ENCODE peak calls at places on chromosomes 3 and 15, in nine cellular contexts. One of them, this sample, is unnamed.

GRCh38 chr3:180870008-180870733 is 42.3 kb upstream of the FXR1 start:
- DNase-seq in progenitor cell of endocrine pancreas: no peak
- DNase-seq in B cell: no peak
- DNase-seq in cardiac muscle cell: peak; percentile 47
- DNase-seq in transverse colon: peak; percentile 9
- DNase-seq in PC-3: no peak
- DNase-seq in IMR-90: no peak
- DNase-seq in neural crest cell: no peak
- DNase-seq in Calu3: peak; percentile 15
- DNase-seq in this sample: no peak

GRCh38 chr3:177610677-177611654 is 413.7 kb upstream of the TBL1XR1 start:
- DNase-seq in neural crest cell: no peak
- DNase-seq in B cell: no peak
- DNase-seq in transverse colon: peak; percentile 66
- DNase-seq in cardiac muscle cell: no peak
- DNase-seq in progenitor cell of endocrine pancreas: no peak
- DNase-seq in IMR-90: peak; percentile 40
- DNase-seq in Calu3: peak; percentile 88
- DNase-seq in PC-3: peak; percentile 58
- DNase-seq in this sample: no peak

GRCh38 chr15:37375529-37375928 is 275.2 kb upstream of the MEIS2 start:
- DNase-seq in neural crest cell: no peak
- DNase-seq in IMR-90: no peak
- DNase-seq in PC-3: no peak
- DNase-seq in progenitor cell of endocrine pancreas: no peak
- DNase-seq in cardiac muscle cell: no peak
- DNase-seq in transverse colon: no peak
- DNase-seq in Calu3: no peak
- DNase-seq in B cell: no peak
- DNase-seq in this sample: no peak

GRCh38 chr3:129684270-129684669 is 77.8 kb upstream of the PLXND1 start:
- DNase-seq in PC-3: no peak
- DNase-seq in neural crest cell: no peak
- DNase-seq in B cell: no peak
- DNase-seq in cardiac muscle cell: no peak
- DNase-seq in IMR-90: no peak
- DNase-seq in transverse colon: no peak
- DNase-seq in Calu3: no peak
- DNase-seq in progenitor cell of endocrine pancreas: no peak
- DNase-seq in this sample: no peak

GRCh38 chr15:60704717-60705116 is 225.8 kb upstream of the ICE2 start:
- DNase-seq in PC-3: no peak
- DNase-seq in transverse colon: no peak
- DNase-seq in progenitor cell of endocrine pancreas: no peak
- DNase-seq in IMR-90: no peak
- DNase-seq in cardiac muscle cell: no peak
- DNase-seq in neural crest cell: no peak
- DNase-seq in B cell: no peak
- DNase-seq in Calu3: no peak
- DNase-seq in this sample: no peak

GRCh38 chr3:180048840-180049239 is 12.1 kb upstream of the PEX5L start:
- DNase-seq in Calu3: peak; percentile 66
- DNase-seq in IMR-90: peak; percentile 20
- DNase-seq in PC-3: peak; percentile 47
- DNase-seq in transverse colon: no peak
- DNase-seq in neural crest cell: no peak
- DNase-seq in B cell: no peak
- DNase-seq in cardiac muscle cell: no peak
- DNase-seq in progenitor cell of endocrine pancreas: no peak
- DNase-seq in this sample: no peak

GRCh38 chr3:172918165-172918564 is 167.6 kb downstream of the ECT2 start:
- DNase-seq in cardiac muscle cell: peak; percentile 73
- DNase-seq in transverse colon: no peak
- DNase-seq in neural crest cell: no peak
- DNase-seq in progenitor cell of endocrine pancreas: no peak
- DNase-seq in PC-3: peak; percentile 10
- DNase-seq in B cell: no peak
- DNase-seq in IMR-90: peak; percentile 25
- DNase-seq in Calu3: peak; percentile 56
- DNase-seq in this sample: no peak

GRCh38 chr3:34008836-34009479 is 210.5 kb downstream of the PDCD6IP start:
- DNase-seq in PC-3: peak; percentile 85
- DNase-seq in B cell: no peak
- DNase-seq in cardiac muscle cell: no peak
- DNase-seq in Calu3: no peak
- DNase-seq in neural crest cell: no peak
- DNase-seq in transverse colon: no peak
- DNase-seq in IMR-90: no peak
- DNase-seq in progenitor cell of endocrine pancreas: no peak
- DNase-seq in this sample: no peak

GRCh38 chr15:94460624-94461023 is 229.3 kb downstream of the MCTP2 start:
- DNase-seq in cardiac muscle cell: no peak
- DNase-seq in IMR-90: no peak
- DNase-seq in PC-3: no peak
- DNase-seq in transverse colon: no peak
- DNase-seq in B cell: no peak
- DNase-seq in Calu3: no peak
- DNase-seq in neural crest cell: no peak
- DNase-seq in progenitor cell of endocrine pancreas: no peak
- DNase-seq in this sample: no peak

GRCh38 chr15:36753173-36753572 is 173.7 kb downstream of the CDIN1 start:
- DNase-seq in cardiac muscle cell: no peak
- DNase-seq in transverse colon: no peak
- DNase-seq in IMR-90: no peak
- DNase-seq in Calu3: no peak
- DNase-seq in B cell: no peak
- DNase-seq in progenitor cell of endocrine pancreas: no peak
- DNase-seq in neural crest cell: no peak
- DNase-seq in PC-3: no peak
- DNase-seq in this sample: no peak

GRCh38 chr15:40957581-40958051 is 4.3 kb downstream of the CHAC1 start:
- DNase-seq in IMR-90: no peak
- DNase-seq in cardiac muscle cell: no peak
- DNase-seq in neural crest cell: no peak
- DNase-seq in progenitor cell of endocrine pancreas: no peak
- DNase-seq in PC-3: no peak
- DNase-seq in Calu3: no peak
- DNase-seq in B cell: no peak
- DNase-seq in transverse colon: peak; percentile 62
- DNase-seq in this sample: no peak

GRCh38 chr15:99155961-99156443 is 51.1 kb downstream of the SYNM start:
- DNase-seq in neural crest cell: no peak
- DNase-seq in Calu3: no peak
- DNase-seq in IMR-90: peak; percentile 65
- DNase-seq in cardiac muscle cell: peak; percentile 10
- DNase-seq in PC-3: peak; percentile 62
- DNase-seq in B cell: no peak
- DNase-seq in transverse colon: no peak
- DNase-seq in progenitor cell of endocrine pancreas: no peak
- DNase-seq in this sample: no peak

GRCh38 chr3:65245133-65246076 is 557.6 kb upstream of the ADAMTS9 start:
- DNase-seq in IMR-90: peak; percentile 1
- DNase-seq in B cell: no peak
- DNase-seq in PC-3: no peak
- DNase-seq in transverse colon: no peak
- DNase-seq in Calu3: peak; percentile 7
- DNase-seq in neural crest cell: no peak
- DNase-seq in progenitor cell of endocrine pancreas: no peak
- DNase-seq in cardiac muscle cell: peak; percentile 65
- DNase-seq in this sample: no peak

GRCh38 chr3:65265511-65265910 is 577.7 kb upstream of the ADAMTS9 start:
- DNase-seq in transverse colon: no peak
- DNase-seq in progenitor cell of endocrine pancreas: no peak
- DNase-seq in PC-3: no peak
- DNase-seq in neural crest cell: no peak
- DNase-seq in Calu3: no peak
- DNase-seq in cardiac muscle cell: peak; percentile 4
- DNase-seq in B cell: no peak
- DNase-seq in IMR-90: no peak
- DNase-seq in this sample: no peak

GRCh38 chr3:113058188-113058587 is 67.4 kb downstream of the GTPBP8 start:
- DNase-seq in IMR-90: no peak
- DNase-seq in neural crest cell: no peak
- DNase-seq in Calu3: no peak
- DNase-seq in PC-3: no peak
- DNase-seq in cardiac muscle cell: no peak
- DNase-seq in transverse colon: no peak
- DNase-seq in progenitor cell of endocrine pancreas: no peak
- DNase-seq in B cell: no peak
- DNase-seq in this sample: no peak

GRCh38 chr3:144424606-144425005 is 453.0 kb downstream of the DIPK2A start:
- DNase-seq in cardiac muscle cell: no peak
- DNase-seq in B cell: no peak
- DNase-seq in progenitor cell of endocrine pancreas: no peak
- DNase-seq in neural crest cell: no peak
- DNase-seq in IMR-90: no peak
- DNase-seq in Calu3: no peak
- DNase-seq in PC-3: peak; percentile 25
- DNase-seq in transverse colon: no peak
- DNase-seq in this sample: no peak

GRCh38 chr15:94963953-94964352 is 732.6 kb downstream of the MCTP2 start:
- DNase-seq in Calu3: no peak
- DNase-seq in progenitor cell of endocrine pancreas: no peak
- DNase-seq in transverse colon: no peak
- DNase-seq in neural crest cell: no peak
- DNase-seq in IMR-90: no peak
- DNase-seq in PC-3: no peak
- DNase-seq in B cell: no peak
- DNase-seq in cardiac muscle cell: no peak
- DNase-seq in this sample: no peak

GRCh38 chr3:13025778-13026518 is 47.3 kb downstream of the IQSEC1 start:
- DNase-seq in IMR-90: no peak
- DNase-seq in B cell: no peak
- DNase-seq in neural crest cell: no peak
- DNase-seq in Calu3: no peak
- DNase-seq in PC-3: no peak
- DNase-seq in transverse colon: no peak
- DNase-seq in cardiac muscle cell: no peak
- DNase-seq in progenitor cell of endocrine pancreas: no peak
- DNase-seq in this sample: no peak

DNA sequence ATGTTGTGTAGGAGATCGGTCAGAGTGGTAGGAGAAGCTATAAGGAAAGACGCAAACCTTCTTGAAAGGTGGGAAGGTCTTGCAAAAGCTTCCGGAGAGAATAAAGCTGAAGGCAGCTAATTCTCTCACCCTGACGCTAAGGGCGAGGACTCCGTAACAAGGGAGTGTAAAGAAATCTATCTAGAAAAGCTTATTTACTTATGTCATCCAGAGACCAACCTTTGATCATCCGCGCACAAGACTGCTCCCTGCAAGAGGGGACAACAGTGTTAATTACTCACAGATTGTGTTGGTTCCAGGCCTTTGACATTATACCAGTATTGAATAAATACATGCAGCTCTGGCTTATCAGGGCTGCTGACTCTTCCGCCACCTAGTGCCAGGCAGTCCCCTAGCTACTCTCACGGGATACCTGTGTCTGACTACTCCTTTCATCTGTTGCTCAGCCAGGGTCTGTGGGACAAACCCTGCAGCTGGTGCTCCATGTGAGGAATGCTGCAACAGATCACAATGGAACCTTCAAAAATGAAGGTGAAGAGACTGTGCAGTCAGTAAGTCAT is 211.7 kb downstream of the DTWD1 start:
- DNase-seq in transverse colon: peak; percentile 56
- DNase-seq in Calu3: peak; percentile 41
- DNase-seq in B cell: no peak
- DNase-seq in IMR-90: no peak
- DNase-seq in progenitor cell of endocrine pancreas: peak; percentile 22
- DNase-seq in PC-3: peak; percentile 52
- DNase-seq in neural crest cell: no peak
- DNase-seq in cardiac muscle cell: no peak
- DNase-seq in this sample: no peak
- TF ChIP-seq CTCF in transverse colon: peak; percentile 25
- TF ChIP-seq CTCF in Calu3: no peak
- TF ChIP-seq CTCF in B cell: no peak
- TF ChIP-seq CTCF in IMR-90: peak; percentile 31
- TF ChIP-seq CTCF in progenitor cell of endocrine pancreas: peak; percentile 67
- TF ChIP-seq CTCF in PC-3: peak; percentile 58
- TF ChIP-seq CTCF in neural crest cell: no peak
- TF ChIP-seq CTCF in cardiac muscle cell: peak; percentile 20
- TF ChIP-seq CTCF in this sample: peak; percentile 38

DNA sequence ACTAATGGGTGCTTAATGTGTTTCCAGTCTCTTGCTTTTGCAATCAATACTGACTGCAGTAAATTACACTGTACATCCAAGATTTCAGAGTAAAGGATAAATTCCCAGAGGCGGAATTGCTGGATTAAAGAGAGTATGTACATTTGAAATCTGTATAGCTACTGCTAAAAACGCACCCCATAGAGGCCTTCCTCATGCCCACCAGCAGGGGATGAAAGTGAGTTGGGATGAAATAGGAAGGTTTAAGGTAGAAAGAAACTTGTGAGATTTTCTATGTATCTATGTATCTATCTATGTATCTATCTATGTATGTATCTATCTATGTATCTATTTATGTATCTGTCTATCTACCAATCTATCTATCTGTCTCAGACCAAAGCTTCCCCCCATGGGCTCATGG is 28.4 kb downstream of the TMEM44 start:
- DNase-seq in neural crest cell: no peak
- DNase-seq in B cell: no peak
- DNase-seq in IMR-90: no peak
- DNase-seq in PC-3: peak; percentile 25
- DNase-seq in cardiac muscle cell: no peak
- DNase-seq in transverse colon: no peak
- DNase-seq in Calu3: no peak
- DNase-seq in progenitor cell of endocrine pancreas: no peak
- DNase-seq in this sample: no peak
- TF ChIP-seq CTCF in neural crest cell: peak; percentile 47
- TF ChIP-seq CTCF in B cell: no peak
- TF ChIP-seq CTCF in IMR-90: peak; percentile 47
- TF ChIP-seq CTCF in PC-3: peak; percentile 63
- TF ChIP-seq CTCF in cardiac muscle cell: peak; percentile 59
- TF ChIP-seq CTCF in transverse colon: no peak
- TF ChIP-seq CTCF in Calu3: peak; percentile 57
- TF ChIP-seq CTCF in progenitor cell of endocrine pancreas: peak; percentile 40
- TF ChIP-seq CTCF in this sample: peak; percentile 9

DNA sequence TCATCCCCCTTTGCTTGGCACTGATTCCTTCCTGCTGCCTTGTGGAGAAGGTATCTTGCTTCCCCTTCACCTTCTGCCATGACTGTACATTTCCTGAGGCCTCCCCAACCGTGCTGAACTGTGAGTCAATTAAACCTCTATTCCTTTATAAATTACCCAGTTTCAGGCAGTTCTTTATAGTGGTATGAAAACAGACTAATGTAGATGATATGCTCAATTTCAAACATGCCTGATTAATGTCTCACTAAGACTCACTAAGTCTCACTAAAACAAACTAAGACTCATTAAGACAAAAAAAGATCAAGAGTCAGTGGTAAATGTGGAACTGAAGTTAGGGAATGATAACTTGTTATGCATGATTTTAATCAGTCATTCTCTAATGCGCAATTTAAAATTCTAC is 606.6 kb downstream of the RBMS3 start:
- DNase-seq in PC-3: no peak
- DNase-seq in transverse colon: no peak
- DNase-seq in cardiac muscle cell: no peak
- DNase-seq in IMR-90: peak; percentile 66
- DNase-seq in Calu3: no peak
- DNase-seq in progenitor cell of endocrine pancreas: no peak
- DNase-seq in B cell: no peak
- DNase-seq in neural crest cell: no peak
- DNase-seq in this sample: no peak
- TF ChIP-seq CTCF in PC-3: no peak
- TF ChIP-seq CTCF in transverse colon: no peak
- TF ChIP-seq CTCF in cardiac muscle cell: no peak
- TF ChIP-seq CTCF in IMR-90: no peak
- TF ChIP-seq CTCF in Calu3: no peak
- TF ChIP-seq CTCF in progenitor cell of endocrine pancreas: no peak
- TF ChIP-seq CTCF in B cell: no peak
- TF ChIP-seq CTCF in neural crest cell: no peak
- TF ChIP-seq CTCF in this sample: no peak

GRCh38 chr3:123028233-123028828 is 768 bp upstream of the SEMA5B start:
- DNase-seq in neural crest cell: peak; percentile 29
- DNase-seq in Calu3: peak; percentile 22
- DNase-seq in IMR-90: peak; percentile 72
- DNase-seq in progenitor cell of endocrine pancreas: no peak
- DNase-seq in transverse colon: peak; percentile 31
- DNase-seq in B cell: peak; percentile 48
- DNase-seq in cardiac muscle cell: peak; percentile 86
- DNase-seq in PC-3: peak; percentile 80
- DNase-seq in this sample: peak; percentile 67
- TF ChIP-seq CTCF in neural crest cell: peak; percentile 74
- TF ChIP-seq CTCF in Calu3: peak; percentile 16
- TF ChIP-seq CTCF in IMR-90: peak; percentile 65
- TF ChIP-seq CTCF in progenitor cell of endocrine pancreas: peak; percentile 48
- TF ChIP-seq CTCF in transverse colon: peak; percentile 43
- TF ChIP-seq CTCF in B cell: peak; percentile 48
- TF ChIP-seq CTCF in cardiac muscle cell: peak; percentile 55
- TF ChIP-seq CTCF in PC-3: peak; percentile 78
- TF ChIP-seq CTCF in this sample: peak; percentile 62

This sample was measured in D721Med.